ENCODE peak calls at places on chromosomes 7 and 10, in nine cellular contexts. C is IMR-90; M is neural progenitor cell; H is cardiac muscle cell; W is WERI-Rb-1; A is heart right ventricle; I is tibial artery; Y is effector memory CD4-positive, alpha-beta T cell; J is AG04450. L is an unnamed sample.

GRCh38 chr10:110919971-110920881 is 822 bp downstream of the SHOC2 start:
- DNase-seq in C (peak; percentile 17), M (peak; percentile 70), H (peak; percentile 62), W (peak; percentile 46), A (peak; percentile 42), I (peak; percentile 75), Y (no peak), J (no peak), L (peak; percentile 34)

GRCh38 chr7:17523813-17524741 is 225.6 kb downstream of the AHR start:
- DNase-seq in C (peak; percentile 63), M (no peak), H (peak; percentile 92), W (no peak), A (no peak), I (no peak), Y (no peak), J (no peak), L (no peak)

GRCh38 chr7:71843677-71844076 is 568.5 kb downstream of the CALN1 start:
- DNase-seq in C (no peak), M (no peak), H (no peak), W (no peak), A (no peak), I (no peak), Y (no peak), J (no peak), L (no peak)

GRCh38 chr10:113059001-113059780 is 109.1 kb downstream of the TCF7L2 start:
- DNase-seq in C (peak; percentile 71), M (peak; percentile 49), H (peak; percentile 91), W (no peak), A (no peak), I (peak; percentile 78), Y (no peak), J (peak; percentile 36), L (peak; percentile 46)

GRCh38 chr7:5450549-5451327 is 27.1 kb upstream of the TNRC18 start:
- DNase-seq in C (peak; percentile 34), M (peak; percentile 86), H (peak; percentile 53), W (peak; percentile 66), A (peak; percentile 62), I (no peak), Y (no peak), J (no peak), L (peak; percentile 14)

GRCh38 chr10:60236869-60237524 is 152.7 kb downstream of the ANK3 start:
- DNase-seq in C (no peak), M (no peak), H (peak; percentile 13), W (no peak), A (peak; percentile 21), I (peak; percentile 67), Y (no peak), J (no peak), L (peak; percentile 28)

GRCh38 chr10:128161031-128161430 is 34.8 kb upstream of the MKI67 start:
- DNase-seq in C (no peak), M (no peak), H (no peak), W (no peak), A (no peak), I (no peak), Y (no peak), J (no peak), L (no peak)

GRCh38 chr10:108469940-108470339 is 1305.4 kb upstream of the SORCS1 start:
- DNase-seq in C (no peak), M (no peak), H (no peak), W (no peak), A (no peak), I (no peak), Y (no peak), J (no peak), L (no peak)

GRCh38 chr7:235576-236395 is 43.4 kb downstream of the FAM20C start:
- DNase-seq in C (no peak), M (no peak), H (no peak), W (no peak), A (peak; percentile 54), I (peak; percentile 84), Y (no peak), J (no peak), L (no peak)

GRCh38 chr10:123573236-123574147 is 92.7 kb upstream of the GPR26 start:
- DNase-seq in C (no peak), M (peak; percentile 80), H (peak; percentile 27), W (peak; percentile 72), A (peak; percentile 28), I (peak; percentile 51), Y (no peak), J (no peak), L (no peak)

GRCh38 chr10:127293640-127294039 is 97.2 kb upstream of the INSYN2A start:
- DNase-seq in C (no peak), M (no peak), H (no peak), W (no peak), A (no peak), I (no peak), Y (peak; percentile 17), J (no peak), L (no peak)

GRCh38 chr7:74199551-74200355 is 10.1 kb upstream of the LAT2 start:
- DNase-seq in C (no peak), M (no peak), H (no peak), W (peak; percentile 54), A (no peak), I (no peak), Y (no peak), J (no peak), L (no peak)

GRCh38 chr7:81470724-81471379 is 299.0 kb downstream of the HGF start:
- DNase-seq in C (no peak), M (no peak), H (no peak), W (no peak), A (no peak), I (no peak), Y (no peak), J (no peak), L (no peak)

GRCh38 chr10:89888647-89889046 is 187.3 kb downstream of the KIF20B start:
- DNase-seq in C (no peak), M (no peak), H (no peak), W (no peak), A (no peak), I (no peak), Y (no peak), J (no peak), L (no peak)

GRCh38 chr10:100436255-100436654 is 26.6 kb upstream of the WNT8B start:
- DNase-seq in C (no peak), M (peak; percentile 80), H (no peak), W (peak; percentile 25), A (no peak), I (no peak), Y (no peak), J (no peak), L (no peak)

GRCh38 chr7:68432585-68432984 is 1165.7 kb upstream of the AUTS2 start:
- DNase-seq in C (no peak), M (no peak), H (peak; percentile 78), W (no peak), A (no peak), I (no peak), Y (no peak), J (no peak), L (no peak)

GRCh38 chr10:43703286-43703685 is 54.6 kb upstream of the ZNF32 start:
- DNase-seq in C (no peak), M (no peak), H (no peak), W (no peak), A (no peak), I (no peak), Y (no peak), J (no peak), L (no peak)

GRCh38 chr7:25289522-25289921 is 61.2 kb upstream of the NPVF start:
- DNase-seq in C (no peak), M (no peak), H (no peak), W (no peak), A (no peak), I (no peak), Y (no peak), J (no peak), L (no peak)

GRCh38 chr7:156614434-156615264 is 25.9 kb upstream of the RNF32 start:
- DNase-seq in C (no peak), M (no peak), H (no peak), W (no peak), A (no peak), I (no peak), Y (no peak), J (no peak), L (no peak)
- H3K27ac ChIP-seq in C (no peak overlapping the region), M (no peak overlapping the region), H (no peak overlapping the region), W (no peak overlapping the region), A (no peak overlapping the region), I (no peak overlapping the region), Y (no peak overlapping the region), J (no peak overlapping the region), L (no peak overlapping the region)

DNA sequence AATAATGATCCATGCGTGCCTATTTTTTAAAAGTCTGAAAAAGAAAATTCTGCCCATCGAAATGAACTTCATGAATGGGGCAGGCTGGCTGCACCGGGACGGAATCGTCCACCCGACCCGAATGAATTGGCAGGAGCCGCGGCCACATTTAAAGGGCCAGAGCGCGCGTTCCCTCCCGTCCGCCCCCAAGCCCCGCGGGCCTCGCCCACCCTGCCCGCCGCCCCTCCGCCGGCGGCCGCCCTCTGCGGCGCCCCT is 318 bp upstream of the GATA3 start:
- DNase-seq in C (no peak), M (no peak), H (peak; percentile 67), W (no peak), A (no peak), I (no peak), Y (no peak), J (no peak), L (no peak)
- H3K27ac ChIP-seq in C (no peak overlapping the region), M (no peak overlapping the region), H (no peak overlapping the region), W (no peak overlapping the region), A (peak overlapping the region; percentile 75), I (no peak overlapping the region), Y (peak overlapping the region; percentile 91), J (no peak overlapping the region), L (no peak overlapping the region)

GRCh38 chr10:71621783-71622526 is 97.6 kb downstream of the C10orf105 start:
- DNase-seq in C (peak; percentile 36), M (peak; percentile 53), H (peak; percentile 43), W (no peak), A (no peak), I (peak; percentile 79), Y (no peak), J (no peak), L (no peak)

GRCh38 chr10:71623098-71623985 is 96.2 kb downstream of the C10orf105 start:
- DNase-seq in C (peak; percentile 24), M (peak; percentile 64), H (peak; percentile 51), W (peak; percentile 32), A (no peak), I (no peak), Y (no peak), J (no peak), L (peak; percentile 9)

GRCh38 chr10:71622656-71623055 is 96.9 kb downstream of the C10orf105 start:
- DNase-seq in C (no peak), M (no peak), H (no peak), W (no peak), A (no peak), I (no peak), Y (no peak), J (no peak), L (no peak)

GRCh38 chr10:71620642-71621041 is 98.9 kb downstream of the C10orf105 start:
- DNase-seq in C (no peak), M (no peak), H (no peak), W (no peak), A (no peak), I (no peak), Y (no peak), J (no peak), L (no peak)

GRCh38 chr10:71621263-71621751 is 98.3 kb downstream of the C10orf105 start:
- DNase-seq in C (no peak), M (peak; percentile 72), H (no peak), W (peak; percentile 46), A (no peak), I (peak; percentile 88), Y (no peak), J (no peak), L (peak; percentile 56)
- H3K27ac ChIP-seq in C (no peak overlapping the region), M (peak overlapping the region; percentile 42), H (no peak overlapping the region), W (no peak overlapping the region), A (no peak overlapping the region), I (peak overlapping the region; percentile 25), Y (no peak overlapping the region), J (no peak overlapping the region), L (peak overlapping the region; percentile 84)

GRCh38 chr7:29565982-29566746 is 2.5 kb downstream of the PRR15 start:
- DNase-seq in C (no peak), M (no peak), H (peak; percentile 42), W (no peak), A (peak; percentile 20), I (no peak), Y (no peak), J (no peak), L (no peak)
- H3K27ac ChIP-seq in C (no peak overlapping the region), M (no peak overlapping the region), H (no peak overlapping the region), W (no peak overlapping the region), A (no peak overlapping the region), I (no peak overlapping the region), Y (no peak overlapping the region), J (no peak overlapping the region), L (no peak overlapping the region)

L was measured in caudate nucleus.